ENCODE peak calls at places on chromosomes 2 and 18, in four cellular contexts. One of them, this sample, is unnamed.

GRCh38 chr2:235523486-235524150 is 29.8 kb downstream of the AGAP1 start:
- DNase-seq in activated CD8-positive, alpha-beta memory T cell treated with anti-CD3 and anti-CD28 coated beads, Interleukin-2, amount 10 ng/mL, durations not matched to agents 7 days and 5 days: no peak
- DNase-seq in mucosa of descending colon: peak
- DNase-seq in activated CD4-positive, alpha-beta T cell treated with anti-CD3 and anti-CD28 coated beads, Interleukin-2, amount 50 U/mL, for 24 hours: no peak
- DNase-seq in this sample: no peak

GRCh38 chr2:128169933-128170709 is 79.1 kb downstream of the UGGT1 start:
- DNase-seq in activated CD8-positive, alpha-beta memory T cell treated with anti-CD3 and anti-CD28 coated beads, Interleukin-2, amount 10 ng/mL, durations not matched to agents 7 days and 5 days: no peak
- DNase-seq in mucosa of descending colon: no peak
- DNase-seq in activated CD4-positive, alpha-beta T cell treated with anti-CD3 and anti-CD28 coated beads, Interleukin-2, amount 50 U/mL, for 24 hours: no peak
- DNase-seq in this sample: no peak

GRCh38 chr18:13239557-13239956 is 21.0 kb downstream of the LDLRAD4 start:
- DNase-seq in activated CD8-positive, alpha-beta memory T cell treated with anti-CD3 and anti-CD28 coated beads, Interleukin-2, amount 10 ng/mL, durations not matched to agents 7 days and 5 days: no peak
- DNase-seq in mucosa of descending colon: no peak
- DNase-seq in activated CD4-positive, alpha-beta T cell treated with anti-CD3 and anti-CD28 coated beads, Interleukin-2, amount 50 U/mL, for 24 hours: no peak
- DNase-seq in this sample: no peak

GRCh38 chr2:101972621-101973434 is 18.9 kb upstream of the IL1R2 start:
- DNase-seq in activated CD8-positive, alpha-beta memory T cell treated with anti-CD3 and anti-CD28 coated beads, Interleukin-2, amount 10 ng/mL, durations not matched to agents 7 days and 5 days: no peak
- DNase-seq in mucosa of descending colon: no peak
- DNase-seq in activated CD4-positive, alpha-beta T cell treated with anti-CD3 and anti-CD28 coated beads, Interleukin-2, amount 50 U/mL, for 24 hours: no peak
- DNase-seq in this sample: no peak

GRCh38 chr2:218802595-218802994 is 20.6 kb downstream of the CYP27A1 start:
- DNase-seq in activated CD8-positive, alpha-beta memory T cell treated with anti-CD3 and anti-CD28 coated beads, Interleukin-2, amount 10 ng/mL, durations not matched to agents 7 days and 5 days: no peak
- DNase-seq in mucosa of descending colon: no peak
- DNase-seq in activated CD4-positive, alpha-beta T cell treated with anti-CD3 and anti-CD28 coated beads, Interleukin-2, amount 50 U/mL, for 24 hours: no peak
- DNase-seq in this sample: no peak

GRCh38 chr2:204551464-204551863 is 6.2 kb downstream of the PARD3B start:
- DNase-seq in activated CD8-positive, alpha-beta memory T cell treated with anti-CD3 and anti-CD28 coated beads, Interleukin-2, amount 10 ng/mL, durations not matched to agents 7 days and 5 days: no peak
- DNase-seq in mucosa of descending colon: no peak
- DNase-seq in activated CD4-positive, alpha-beta T cell treated with anti-CD3 and anti-CD28 coated beads, Interleukin-2, amount 50 U/mL, for 24 hours: no peak
- DNase-seq in this sample: no peak

GRCh38 chr2:119702918-119703401 is 24.0 kb downstream of the TMEM177 start:
- DNase-seq in activated CD8-positive, alpha-beta memory T cell treated with anti-CD3 and anti-CD28 coated beads, Interleukin-2, amount 10 ng/mL, durations not matched to agents 7 days and 5 days: peak
- DNase-seq in mucosa of descending colon: peak
- DNase-seq in activated CD4-positive, alpha-beta T cell treated with anti-CD3 and anti-CD28 coated beads, Interleukin-2, amount 50 U/mL, for 24 hours: peak
- DNase-seq in this sample: peak

GRCh38 chr2:1600191-1601063 is 143.9 kb downstream of the PXDN start:
- DNase-seq in activated CD8-positive, alpha-beta memory T cell treated with anti-CD3 and anti-CD28 coated beads, Interleukin-2, amount 10 ng/mL, durations not matched to agents 7 days and 5 days: no peak
- DNase-seq in mucosa of descending colon: no peak
- DNase-seq in activated CD4-positive, alpha-beta T cell treated with anti-CD3 and anti-CD28 coated beads, Interleukin-2, amount 50 U/mL, for 24 hours: no peak
- DNase-seq in this sample: no peak

GRCh38 chr2:24350826-24351626 is 9.3 kb downstream of the ITSN2 start:
- DNase-seq in activated CD8-positive, alpha-beta memory T cell treated with anti-CD3 and anti-CD28 coated beads, Interleukin-2, amount 10 ng/mL, durations not matched to agents 7 days and 5 days: no peak
- DNase-seq in mucosa of descending colon: no peak
- DNase-seq in activated CD4-positive, alpha-beta T cell treated with anti-CD3 and anti-CD28 coated beads, Interleukin-2, amount 50 U/mL, for 24 hours: no peak
- DNase-seq in this sample: no peak

GRCh38 chr2:216787851-216788250 is 72.0 kb downstream of the TNP1 start:
- DNase-seq in activated CD8-positive, alpha-beta memory T cell treated with anti-CD3 and anti-CD28 coated beads, Interleukin-2, amount 10 ng/mL, durations not matched to agents 7 days and 5 days: no peak
- DNase-seq in mucosa of descending colon: no peak
- DNase-seq in activated CD4-positive, alpha-beta T cell treated with anti-CD3 and anti-CD28 coated beads, Interleukin-2, amount 50 U/mL, for 24 hours: no peak
- DNase-seq in this sample: no peak

GRCh38 chr2:196660264-196660663 is 20.7 kb downstream of the CCDC150 start:
- DNase-seq in activated CD8-positive, alpha-beta memory T cell treated with anti-CD3 and anti-CD28 coated beads, Interleukin-2, amount 10 ng/mL, durations not matched to agents 7 days and 5 days: no peak
- DNase-seq in mucosa of descending colon: no peak
- DNase-seq in activated CD4-positive, alpha-beta T cell treated with anti-CD3 and anti-CD28 coated beads, Interleukin-2, amount 50 U/mL, for 24 hours: no peak
- DNase-seq in this sample: no peak

GRCh38 chr18:51537487-51537886 is 340.0 kb upstream of the MEX3C start:
- DNase-seq in activated CD8-positive, alpha-beta memory T cell treated with anti-CD3 and anti-CD28 coated beads, Interleukin-2, amount 10 ng/mL, durations not matched to agents 7 days and 5 days: peak
- DNase-seq in mucosa of descending colon: no peak
- DNase-seq in activated CD4-positive, alpha-beta T cell treated with anti-CD3 and anti-CD28 coated beads, Interleukin-2, amount 50 U/mL, for 24 hours: no peak
- DNase-seq in this sample: peak

GRCh38 chr2:98350411-98350810 is 4.2 kb downstream of the CNGA3 start:
- DNase-seq in activated CD8-positive, alpha-beta memory T cell treated with anti-CD3 and anti-CD28 coated beads, Interleukin-2, amount 10 ng/mL, durations not matched to agents 7 days and 5 days: no peak
- DNase-seq in mucosa of descending colon: no peak
- DNase-seq in activated CD4-positive, alpha-beta T cell treated with anti-CD3 and anti-CD28 coated beads, Interleukin-2, amount 50 U/mL, for 24 hours: no peak
- DNase-seq in this sample: no peak

GRCh38 chr2:240105982-240106381 is 30.1 kb downstream of the COPS9 start:
- DNase-seq in activated CD8-positive, alpha-beta memory T cell treated with anti-CD3 and anti-CD28 coated beads, Interleukin-2, amount 10 ng/mL, durations not matched to agents 7 days and 5 days: no peak
- DNase-seq in mucosa of descending colon: no peak
- DNase-seq in activated CD4-positive, alpha-beta T cell treated with anti-CD3 and anti-CD28 coated beads, Interleukin-2, amount 50 U/mL, for 24 hours: no peak
- DNase-seq in this sample: no peak

GRCh38 chr2:10048501-10049171 is 5.3 kb downstream of the KLF11 start:
- DNase-seq in activated CD8-positive, alpha-beta memory T cell treated with anti-CD3 and anti-CD28 coated beads, Interleukin-2, amount 10 ng/mL, durations not matched to agents 7 days and 5 days: no peak
- DNase-seq in mucosa of descending colon: peak
- DNase-seq in activated CD4-positive, alpha-beta T cell treated with anti-CD3 and anti-CD28 coated beads, Interleukin-2, amount 50 U/mL, for 24 hours: no peak
- DNase-seq in this sample: peak

GRCh38 chr2:8252997-8253694 is 428.7 kb upstream of the ID2 start:
- DNase-seq in activated CD8-positive, alpha-beta memory T cell treated with anti-CD3 and anti-CD28 coated beads, Interleukin-2, amount 10 ng/mL, durations not matched to agents 7 days and 5 days: no peak
- DNase-seq in mucosa of descending colon: no peak
- DNase-seq in activated CD4-positive, alpha-beta T cell treated with anti-CD3 and anti-CD28 coated beads, Interleukin-2, amount 50 U/mL, for 24 hours: no peak
- DNase-seq in this sample: no peak

GRCh38 chr2:16320716-16321115 is 344.9 kb downstream of the CYRIA start:
- DNase-seq in activated CD8-positive, alpha-beta memory T cell treated with anti-CD3 and anti-CD28 coated beads, Interleukin-2, amount 10 ng/mL, durations not matched to agents 7 days and 5 days: no peak
- DNase-seq in mucosa of descending colon: no peak
- DNase-seq in activated CD4-positive, alpha-beta T cell treated with anti-CD3 and anti-CD28 coated beads, Interleukin-2, amount 50 U/mL, for 24 hours: no peak
- DNase-seq in this sample: no peak

GRCh38 chr18:62379051-62379450 is 53.9 kb downstream of the TNFRSF11A start:
- DNase-seq in activated CD8-positive, alpha-beta memory T cell treated with anti-CD3 and anti-CD28 coated beads, Interleukin-2, amount 10 ng/mL, durations not matched to agents 7 days and 5 days: no peak
- DNase-seq in mucosa of descending colon: no peak
- DNase-seq in activated CD4-positive, alpha-beta T cell treated with anti-CD3 and anti-CD28 coated beads, Interleukin-2, amount 50 U/mL, for 24 hours: no peak
- DNase-seq in this sample: no peak

GRCh38 chr2:118145207-118145606 is 56.9 kb downstream of the INSIG2 start:
- DNase-seq in activated CD8-positive, alpha-beta memory T cell treated with anti-CD3 and anti-CD28 coated beads, Interleukin-2, amount 10 ng/mL, durations not matched to agents 7 days and 5 days: no peak
- DNase-seq in mucosa of descending colon: no peak
- DNase-seq in activated CD4-positive, alpha-beta T cell treated with anti-CD3 and anti-CD28 coated beads, Interleukin-2, amount 50 U/mL, for 24 hours: no peak
- DNase-seq in this sample: no peak

GRCh38 chr2:109210431-109211200 is 81.6 kb downstream of the SH3RF3 start:
- DNase-seq in activated CD8-positive, alpha-beta memory T cell treated with anti-CD3 and anti-CD28 coated beads, Interleukin-2, amount 10 ng/mL, durations not matched to agents 7 days and 5 days: no peak
- DNase-seq in mucosa of descending colon: no peak
- DNase-seq in activated CD4-positive, alpha-beta T cell treated with anti-CD3 and anti-CD28 coated beads, Interleukin-2, amount 50 U/mL, for 24 hours: no peak
- DNase-seq in this sample: no peak